ENCODE peak calls at places on chromosome 15, in nine cellular contexts. One of them, this sample, is unnamed.
A peak's percentile ranks its signal among the peaks of the same experiment; 100 is the strongest.

GRCh38 chr15:91456251-91456718 is 356.2 kb downstream of the SV2B start:
- DNase-seq in PC-9: peak; percentile 98
- DNase-seq in MM.1S: no peak
- DNase-seq in Caco-2: no peak
- DNase-seq in GM23338: no peak
- DNase-seq in ovary: no peak
- DNase-seq in fibroblast of lung: peak; percentile 34
- DNase-seq in tibial artery: no peak
- DNase-seq in neural progenitor cell: no peak
- DNase-seq in this sample: peak; percentile 98

GRCh38 chr15:78715439-78715838 is 74.4 kb upstream of the CHRNB4 start:
- DNase-seq in PC-9: peak; percentile 36
- DNase-seq in MM.1S: no peak
- DNase-seq in Caco-2: no peak
- DNase-seq in GM23338: no peak
- DNase-seq in ovary: no peak
- DNase-seq in fibroblast of lung: no peak
- DNase-seq in tibial artery: no peak
- DNase-seq in neural progenitor cell: no peak
- DNase-seq in this sample: peak; percentile 83

GRCh38 chr15:29268706-29269484 is 727 bp downstream of the NSMCE3 start:
- DNase-seq in PC-9: no peak
- DNase-seq in MM.1S: peak; percentile 45
- DNase-seq in Caco-2: no peak
- DNase-seq in GM23338: peak; percentile 66
- DNase-seq in ovary: no peak
- DNase-seq in fibroblast of lung: peak; percentile 37
- DNase-seq in tibial artery: peak; percentile 21
- DNase-seq in neural progenitor cell: peak; percentile 57
- DNase-seq in this sample: no peak

GRCh38 chr15:88115529-88116152 is 140.9 kb downstream of the NTRK3 start:
- DNase-seq in PC-9: no peak
- DNase-seq in MM.1S: no peak
- DNase-seq in Caco-2: no peak
- DNase-seq in GM23338: no peak
- DNase-seq in ovary: no peak
- DNase-seq in fibroblast of lung: no peak
- DNase-seq in tibial artery: no peak
- DNase-seq in neural progenitor cell: no peak
- DNase-seq in this sample: no peak

GRCh38 chr15:89630974-89631901 is 24.0 kb downstream of the KIF7 start:
- DNase-seq in PC-9: no peak
- DNase-seq in MM.1S: no peak
- DNase-seq in Caco-2: no peak
- DNase-seq in GM23338: peak; percentile 22
- DNase-seq in ovary: no peak
- DNase-seq in fibroblast of lung: no peak
- DNase-seq in tibial artery: no peak
- DNase-seq in neural progenitor cell: no peak
- DNase-seq in this sample: no peak

GRCh38 chr15:42037650-42038049 is 16.8 kb upstream of the PLA2G4E start:
- DNase-seq in PC-9: no peak
- DNase-seq in MM.1S: no peak
- DNase-seq in Caco-2: no peak
- DNase-seq in GM23338: no peak
- DNase-seq in ovary: no peak
- DNase-seq in fibroblast of lung: no peak
- DNase-seq in tibial artery: no peak
- DNase-seq in neural progenitor cell: no peak
- DNase-seq in this sample: peak; percentile 95

GRCh38 chr15:35306361-35306981 is 221.4 kb upstream of the NANOGP8 start:
- DNase-seq in PC-9: peak; percentile 61
- DNase-seq in MM.1S: no peak
- DNase-seq in Caco-2: peak; percentile 55
- DNase-seq in GM23338: peak; percentile 10
- DNase-seq in ovary: no peak
- DNase-seq in fibroblast of lung: peak; percentile 79
- DNase-seq in tibial artery: no peak
- DNase-seq in neural progenitor cell: no peak
- DNase-seq in this sample: no peak

GRCh38 chr15:69145694-69146492 is 14.5 kb upstream of the GLCE start:
- DNase-seq in PC-9: no peak
- DNase-seq in MM.1S: no peak
- DNase-seq in Caco-2: no peak
- DNase-seq in GM23338: peak; percentile 11
- DNase-seq in ovary: no peak
- DNase-seq in fibroblast of lung: peak; percentile 37
- DNase-seq in tibial artery: no peak
- DNase-seq in neural progenitor cell: no peak
- DNase-seq in this sample: no peak

GRCh38 chr15:98257290-98257689 is 296.8 kb downstream of the ARRDC4 start:
- DNase-seq in PC-9: no peak
- DNase-seq in MM.1S: no peak
- DNase-seq in Caco-2: no peak
- DNase-seq in GM23338: no peak
- DNase-seq in ovary: no peak
- DNase-seq in fibroblast of lung: no peak
- DNase-seq in tibial artery: no peak
- DNase-seq in neural progenitor cell: peak; percentile 30
- DNase-seq in this sample: no peak

GRCh38 chr15:74345051-74345450 is 22.4 kb downstream of the CYP11A1 start:
- DNase-seq in PC-9: no peak
- DNase-seq in MM.1S: no peak
- DNase-seq in Caco-2: no peak
- DNase-seq in GM23338: no peak
- DNase-seq in ovary: no peak
- DNase-seq in fibroblast of lung: no peak
- DNase-seq in tibial artery: no peak
- DNase-seq in neural progenitor cell: no peak
- DNase-seq in this sample: no peak

GRCh38 chr15:28068930-28069329 is 30.2 kb downstream of the OCA2 start:
- DNase-seq in PC-9: no peak
- DNase-seq in MM.1S: no peak
- DNase-seq in Caco-2: no peak
- DNase-seq in GM23338: no peak
- DNase-seq in ovary: no peak
- DNase-seq in fibroblast of lung: no peak
- DNase-seq in tibial artery: no peak
- DNase-seq in neural progenitor cell: no peak
- DNase-seq in this sample: no peak

GRCh38 chr15:82812994-82813393 is 3.6 kb downstream of the WHAMM start:
- DNase-seq in PC-9: no peak
- DNase-seq in MM.1S: no peak
- DNase-seq in Caco-2: no peak
- DNase-seq in GM23338: peak; percentile 7
- DNase-seq in ovary: no peak
- DNase-seq in fibroblast of lung: no peak
- DNase-seq in tibial artery: no peak
- DNase-seq in neural progenitor cell: no peak
- DNase-seq in this sample: no peak

GRCh38 chr15:72198410-72199270 is 1.1 kb upstream of the GRAMD2A start:
- DNase-seq in PC-9: no peak
- DNase-seq in MM.1S: no peak
- DNase-seq in Caco-2: no peak
- DNase-seq in GM23338: peak; percentile 20
- DNase-seq in ovary: no peak
- DNase-seq in fibroblast of lung: no peak
- DNase-seq in tibial artery: no peak
- DNase-seq in neural progenitor cell: no peak
- DNase-seq in this sample: no peak

GRCh38 chr15:51917493-51917892 is 54.1 kb downstream of the LEO1 start:
- DNase-seq in PC-9: peak; percentile 58
- DNase-seq in MM.1S: no peak
- DNase-seq in Caco-2: peak; percentile 50
- DNase-seq in GM23338: peak; percentile 83
- DNase-seq in ovary: no peak
- DNase-seq in fibroblast of lung: peak; percentile 42
- DNase-seq in tibial artery: no peak
- DNase-seq in neural progenitor cell: peak; percentile 60
- DNase-seq in this sample: no peak

GRCh38 chr15:83287541-83288027 is 3.1 kb upstream of the BNC1 start:
- DNase-seq in PC-9: peak; percentile 86
- DNase-seq in MM.1S: no peak
- DNase-seq in Caco-2: no peak
- DNase-seq in GM23338: no peak
- DNase-seq in ovary: no peak
- DNase-seq in fibroblast of lung: peak; percentile 97
- DNase-seq in tibial artery: no peak
- DNase-seq in neural progenitor cell: no peak
- DNase-seq in this sample: peak; percentile 97

GRCh38 chr15:36275656-36276055 is 303.8 kb upstream of the CDIN1 start:
- DNase-seq in PC-9: no peak
- DNase-seq in MM.1S: no peak
- DNase-seq in Caco-2: no peak
- DNase-seq in GM23338: no peak
- DNase-seq in ovary: no peak
- DNase-seq in fibroblast of lung: no peak
- DNase-seq in tibial artery: no peak
- DNase-seq in neural progenitor cell: no peak
- DNase-seq in this sample: no peak

GRCh38 chr15:31347067-31347975 is 20.7 kb downstream of the KLF13 start:
- DNase-seq in PC-9: no peak
- DNase-seq in MM.1S: no peak
- DNase-seq in Caco-2: no peak
- DNase-seq in GM23338: no peak
- DNase-seq in ovary: no peak
- DNase-seq in fibroblast of lung: no peak
- DNase-seq in tibial artery: no peak
- DNase-seq in neural progenitor cell: no peak
- DNase-seq in this sample: no peak

GRCh38 chr15:94638183-94638582 is 406.8 kb downstream of the MCTP2 start:
- DNase-seq in PC-9: no peak
- DNase-seq in MM.1S: no peak
- DNase-seq in Caco-2: peak; percentile 3
- DNase-seq in GM23338: peak; percentile 88
- DNase-seq in ovary: no peak
- DNase-seq in fibroblast of lung: no peak
- DNase-seq in tibial artery: no peak
- DNase-seq in neural progenitor cell: peak; percentile 18
- DNase-seq in this sample: no peak
- H3K4me1 ChIP-seq in PC-9: no peaks in the 10 kb centered on the region
- H3K4me1 ChIP-seq in MM.1S: no peaks in the 10 kb centered on the region
- H3K4me1 ChIP-seq in Caco-2: no peaks in the 10 kb centered on the region
- H3K4me1 ChIP-seq in GM23338: no peaks in the 10 kb centered on the region
- H3K4me1 ChIP-seq in ovary: no peaks in the 10 kb centered on the region
- H3K4me1 ChIP-seq in fibroblast of lung: no peaks in the 10 kb centered on the region
- H3K4me1 ChIP-seq in tibial artery: no peaks in the 10 kb centered on the region
- H3K4me1 ChIP-seq in neural progenitor cell: no peaks in the 10 kb centered on the region
- H3K4me1 ChIP-seq in this sample: no peaks in the 10 kb centered on the region

GRCh38 chr15:63504247-63504978 is at the start of gene USP3:
- DNase-seq in PC-9: peak; percentile 75
- DNase-seq in MM.1S: peak; percentile 96
- DNase-seq in Caco-2: peak; percentile 95
- DNase-seq in GM23338: peak; percentile 97
- DNase-seq in ovary: peak; percentile 98
- DNase-seq in fibroblast of lung: peak; percentile 97
- DNase-seq in tibial artery: peak; percentile 93
- DNase-seq in neural progenitor cell: peak; percentile 97
- DNase-seq in this sample: peak; percentile 94
- TF ChIP-seq CTCF in PC-9: no peak
- TF ChIP-seq CTCF in MM.1S: peak; percentile 3
- TF ChIP-seq CTCF in Caco-2: peak; percentile 35
- TF ChIP-seq CTCF in GM23338: no peak
- TF ChIP-seq CTCF in ovary: no peak
- TF ChIP-seq CTCF in fibroblast of lung: peak; percentile 4
- TF ChIP-seq CTCF in tibial artery: peak; percentile 59
- TF ChIP-seq CTCF in neural progenitor cell: peak; percentile 44
- TF ChIP-seq CTCF in this sample: peak; percentile 49

GRCh38 chr15:84703808-84704207 is 12.1 kb downstream of the SEC11A start:
- DNase-seq in PC-9: no peak
- DNase-seq in MM.1S: no peak
- DNase-seq in Caco-2: no peak
- DNase-seq in GM23338: no peak
- DNase-seq in ovary: no peak
- DNase-seq in fibroblast of lung: no peak
- DNase-seq in tibial artery: no peak
- DNase-seq in neural progenitor cell: no peak
- DNase-seq in this sample: no peak
- H3K36me3 ChIP-seq in PC-9: no peaks in the 10 kb centered on the region
- H3K36me3 ChIP-seq in MM.1S: no peaks in the 10 kb centered on the region
- H3K36me3 ChIP-seq in Caco-2: no peaks in the 10 kb centered on the region
- H3K36me3 ChIP-seq in GM23338: no peaks in the 10 kb centered on the region
- H3K36me3 ChIP-seq in ovary: no peaks in the 10 kb centered on the region
- H3K36me3 ChIP-seq in fibroblast of lung: no peaks in the 10 kb centered on the region
- H3K36me3 ChIP-seq in tibial artery: no peaks in the 10 kb centered on the region
- H3K36me3 ChIP-seq in neural progenitor cell: no peaks in the 10 kb centered on the region
- H3K36me3 ChIP-seq in this sample: peaks cover 30% of the 10 kb centered on the region

GRCh38 chr15:58438111-58438510 is 6.3 kb downstream of the LIPC start:
- DNase-seq in PC-9: no peak
- DNase-seq in MM.1S: no peak
- DNase-seq in Caco-2: no peak
- DNase-seq in GM23338: no peak
- DNase-seq in ovary: no peak
- DNase-seq in fibroblast of lung: no peak
- DNase-seq in tibial artery: no peak
- DNase-seq in neural progenitor cell: no peak
- DNase-seq in this sample: no peak
- H3K4me1 ChIP-seq in PC-9: peaks cover 61% of the 10 kb centered on the region
- H3K4me1 ChIP-seq in MM.1S: peaks cover 13% of the 10 kb centered on the region
- H3K4me1 ChIP-seq in Caco-2: peaks cover 85% of the 10 kb centered on the region
- H3K4me1 ChIP-seq in GM23338: peaks cover 22% of the 10 kb centered on the region
- H3K4me1 ChIP-seq in ovary: peaks cover 2% of the 10 kb centered on the region
- H3K4me1 ChIP-seq in fibroblast of lung: peaks cover 22% of the 10 kb centered on the region
- H3K4me1 ChIP-seq in tibial artery: peaks cover 35% of the 10 kb centered on the region
- H3K4me1 ChIP-seq in neural progenitor cell: peaks cover 9% of the 10 kb centered on the region
- H3K4me1 ChIP-seq in this sample: peaks cover 35% of the 10 kb centered on the region

DNA sequence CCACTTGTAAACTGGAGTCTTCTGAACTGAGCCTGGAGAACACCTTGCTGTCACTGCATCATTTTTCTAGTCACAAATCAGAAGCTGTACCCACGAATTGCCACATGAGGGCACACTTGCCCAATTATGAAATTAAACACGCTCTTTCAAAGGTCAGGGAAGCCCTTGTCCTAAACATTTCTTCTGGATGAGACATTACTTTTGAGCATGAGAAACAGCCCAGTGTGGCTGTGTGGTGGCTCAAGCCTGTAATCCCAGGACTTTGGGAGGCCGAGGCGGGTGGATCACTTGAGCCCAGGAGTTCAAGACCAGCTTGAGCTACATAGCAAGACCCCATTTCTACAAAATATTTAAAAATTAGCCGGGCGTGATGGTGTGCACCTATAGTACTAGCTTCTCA is 27.5 kb upstream of the CFAP161 start:
- DNase-seq in PC-9: peak; percentile 48
- DNase-seq in MM.1S: peak; percentile 74
- DNase-seq in Caco-2: peak; percentile 46
- DNase-seq in GM23338: peak; percentile 73
- DNase-seq in ovary: peak; percentile 33
- DNase-seq in fibroblast of lung: peak; percentile 86
- DNase-seq in tibial artery: peak; percentile 53
- DNase-seq in neural progenitor cell: peak; percentile 58
- DNase-seq in this sample: no peak
- TF ChIP-seq CTCF in PC-9: peak; percentile 78
- TF ChIP-seq CTCF in MM.1S: peak; percentile 81
- TF ChIP-seq CTCF in Caco-2: peak; percentile 67
- TF ChIP-seq CTCF in GM23338: peak; percentile 90
- TF ChIP-seq CTCF in ovary: peak; percentile 16
- TF ChIP-seq CTCF in fibroblast of lung: peak; percentile 83
- TF ChIP-seq CTCF in tibial artery: peak; percentile 59
- TF ChIP-seq CTCF in neural progenitor cell: peak; percentile 81
- TF ChIP-seq CTCF in this sample: peak; percentile 97